ENCODE peak calls at places on chromosomes 11 and 22, in four cellular contexts. One of them, this sample, is unnamed.

GRCh38 chr11:35822815-35823495 is 120.9 kb upstream of the LDLRAD3 start:
- DNase-seq in IMR-90: peak; percentile 13
- DNase-seq in H1: no peak
- DNase-seq in mesendoderm: no peak
- DNase-seq in this sample: no peak

GRCh38 chr11:39630365-39630764 is 1829.1 kb downstream of the LRRC4C start:
- DNase-seq in mesendoderm: no peak
- DNase-seq in H1: no peak
- DNase-seq in IMR-90: no peak
- DNase-seq in this sample: no peak

GRCh38 chr22:41445171-41446056 is 1.2 kb downstream of the TOB2 start:
- DNase-seq in H1: peak; percentile 55
- DNase-seq in mesendoderm: peak; percentile 87
- DNase-seq in IMR-90: no peak
- DNase-seq in this sample: peak; percentile 45

GRCh38 chr11:25197515-25197914 is 700.7 kb downstream of the LUZP2 start:
- DNase-seq in H1: no peak
- DNase-seq in IMR-90: no peak
- DNase-seq in mesendoderm: no peak
- DNase-seq in this sample: no peak

GRCh38 chr11:25252854-25253253 is 756.0 kb downstream of the LUZP2 start:
- DNase-seq in IMR-90: no peak
- DNase-seq in mesendoderm: no peak
- DNase-seq in H1: no peak
- DNase-seq in this sample: no peak

GRCh38 chr11:47308050-47308823 is 38.3 kb downstream of the MADD start:
- DNase-seq in IMR-90: no peak
- DNase-seq in mesendoderm: no peak
- DNase-seq in H1: no peak
- DNase-seq in this sample: no peak

GRCh38 chr11:35424157-35424945 is 5.0 kb upstream of the SLC1A2 start:
- DNase-seq in H1: no peak
- DNase-seq in mesendoderm: no peak
- DNase-seq in IMR-90: peak; percentile 77
- DNase-seq in this sample: no peak

GRCh38 chr11:369336-370018 is at the start of gene B4GALNT4:
- DNase-seq in H1: no peak
- DNase-seq in mesendoderm: no peak
- DNase-seq in IMR-90: peak; percentile 23
- DNase-seq in this sample: no peak

GRCh38 chr11:111796696-111797095 is 30.5 kb upstream of the PPP2R1B start:
- DNase-seq in IMR-90: no peak
- DNase-seq in H1: no peak
- DNase-seq in mesendoderm: no peak
- DNase-seq in this sample: no peak

GRCh38 chr22:30680998-30681770 is 13.5 kb upstream of the OSBP2 start:
- DNase-seq in mesendoderm: no peak
- DNase-seq in IMR-90: no peak
- DNase-seq in H1: no peak
- DNase-seq in this sample: no peak

DNA sequence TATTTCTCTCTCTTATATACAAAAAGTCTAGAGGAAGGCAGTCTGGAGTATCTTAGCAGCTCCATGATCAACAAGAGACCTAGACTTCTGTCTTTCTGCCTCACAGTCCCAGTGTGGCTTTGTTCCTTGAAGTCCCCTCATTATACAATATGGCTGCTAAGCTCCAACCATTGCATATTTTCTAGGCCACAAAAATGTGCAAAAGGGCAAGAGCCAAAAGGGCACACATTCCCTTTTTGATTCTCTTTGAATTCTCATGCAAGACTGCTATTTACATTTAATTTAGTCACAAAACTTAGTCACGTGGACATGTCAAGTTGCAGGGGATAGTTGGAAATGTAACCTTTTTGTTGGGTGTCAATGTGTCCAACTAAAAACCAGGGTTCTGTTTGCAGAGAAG is 64.2 kb upstream of the OLFML1 start:
- DNase-seq in mesendoderm: no peak
- DNase-seq in H1: no peak
- DNase-seq in IMR-90: no peak
- DNase-seq in this sample: no peak
- H4K5ac ChIP-seq in mesendoderm: no peak overlapping the region
- H4K5ac ChIP-seq in H1: no peak overlapping the region
- H4K5ac ChIP-seq in IMR-90: no peak overlapping the region
- H4K5ac ChIP-seq in this sample: no peak overlapping the region

GRCh38 chr22:48758021-48758561 is 1069.6 kb downstream of the BRD1 start:
- DNase-seq in H1: no peak
- DNase-seq in IMR-90: no peak
- DNase-seq in mesendoderm: no peak
- DNase-seq in this sample: peak; percentile 20
- H2BK120ac ChIP-seq in H1: no peak overlapping the region
- H2BK120ac ChIP-seq in IMR-90: no peak overlapping the region
- H2BK120ac ChIP-seq in mesendoderm: no peak overlapping the region
- H2BK120ac ChIP-seq in this sample: no peak overlapping the region

GRCh38 chr11:96036863-96037262 is 113.0 kb upstream of the MTMR2 start:
- DNase-seq in H1: no peak
- DNase-seq in IMR-90: no peak
- DNase-seq in mesendoderm: no peak
- DNase-seq in this sample: no peak
- H4K5ac ChIP-seq in H1: no peak overlapping the region
- H4K5ac ChIP-seq in IMR-90: no peak overlapping the region
- H4K5ac ChIP-seq in mesendoderm: no peak overlapping the region
- H4K5ac ChIP-seq in this sample: no peak overlapping the region

GRCh38 chr22:46607483-46608114 is 12.6 kb upstream of the GRAMD4 start:
- DNase-seq in IMR-90: no peak
- DNase-seq in mesendoderm: no peak
- DNase-seq in H1: no peak
- DNase-seq in this sample: no peak

GRCh38 chr22:46611189-46611588 is 9.0 kb upstream of the GRAMD4 start:
- DNase-seq in IMR-90: no peak
- DNase-seq in H1: no peak
- DNase-seq in mesendoderm: no peak
- DNase-seq in this sample: no peak

GRCh38 chr22:46610345-46610744 is 9.8 kb upstream of the GRAMD4 start:
- DNase-seq in H1: no peak
- DNase-seq in IMR-90: no peak
- DNase-seq in mesendoderm: no peak
- DNase-seq in this sample: no peak

GRCh38 chr22:46609175-46609690 is 11.0 kb upstream of the GRAMD4 start:
- DNase-seq in H1: no peak
- DNase-seq in IMR-90: no peak
- DNase-seq in mesendoderm: no peak
- DNase-seq in this sample: no peak

DNA sequence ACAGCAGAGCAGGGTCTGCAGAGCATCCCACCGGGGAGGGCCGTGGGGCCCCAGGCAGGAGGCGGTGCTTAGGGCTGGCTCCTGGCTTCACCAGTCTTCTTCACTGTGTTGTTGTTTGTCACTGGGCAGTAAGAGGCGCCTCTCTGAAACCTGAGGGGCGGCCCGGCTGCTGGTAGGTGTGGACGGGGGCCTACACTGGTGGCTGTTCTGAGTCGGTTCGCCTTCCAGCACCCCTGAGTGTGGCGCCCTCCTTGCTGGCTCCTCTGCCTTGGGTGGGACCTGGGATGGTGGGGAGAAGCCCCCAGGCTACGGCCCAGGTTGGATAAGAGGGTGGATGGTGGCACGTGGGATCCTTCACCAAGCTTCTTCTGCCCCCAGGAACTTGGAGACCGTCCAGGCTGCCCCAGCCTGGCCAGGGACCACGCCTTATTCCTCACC is 10.4 kb upstream of the GRAMD4 start:
- DNase-seq in H1: no peak
- DNase-seq in mesendoderm: no peak
- DNase-seq in IMR-90: no peak
- DNase-seq in this sample: no peak
- H2BK120ac ChIP-seq in H1: no peak overlapping the region
- H2BK120ac ChIP-seq in mesendoderm: no peak overlapping the region
- H2BK120ac ChIP-seq in IMR-90: no peak overlapping the region
- H2BK120ac ChIP-seq in this sample: no peak overlapping the region

GRCh38 chr11:1786466-1786865 is 22.7 kb upstream of the CTSD start:
- DNase-seq in H1: no peak
- DNase-seq in IMR-90: no peak
- DNase-seq in mesendoderm: no peak
- DNase-seq in this sample: no peak
- H4K5ac ChIP-seq in H1: no peak overlapping the region
- H4K5ac ChIP-seq in IMR-90: no peak overlapping the region
- H4K5ac ChIP-seq in mesendoderm: no peak overlapping the region
- H4K5ac ChIP-seq in this sample: no peak overlapping the region

GRCh38 chr11:68325894-68326220 is 13.5 kb downstream of the LRP5 start:
- DNase-seq in mesendoderm: no peak
- DNase-seq in IMR-90: no peak
- DNase-seq in H1: no peak
- DNase-seq in this sample: no peak
- H2BK120ac ChIP-seq in mesendoderm: no peak overlapping the region
- H2BK120ac ChIP-seq in IMR-90: no peak overlapping the region
- H2BK120ac ChIP-seq in H1: no peak overlapping the region
- H2BK120ac ChIP-seq in this sample: no peak overlapping the region

GRCh38 chr11:75518771-75519653 is 6.7 kb downstream of the GDPD5 start:
- DNase-seq in IMR-90: no peak
- DNase-seq in mesendoderm: no peak
- DNase-seq in H1: no peak
- DNase-seq in this sample: no peak
- H4K5ac ChIP-seq in IMR-90: no peak overlapping the region
- H4K5ac ChIP-seq in mesendoderm: no peak overlapping the region
- H4K5ac ChIP-seq in H1: no peak overlapping the region
- H4K5ac ChIP-seq in this sample: no peak overlapping the region

This sample was measured in H9.